ENCODE peak calls at places on chromosomes 2 and 18, in five cellular contexts. H is A549, L is small intestine, V is tibial artery, A is ovary. G is an unnamed sample.

GRCh38 chr18:47635416-47635815 is 295.0 kb downstream of the SMAD2 start:
- DNase-seq in V (no peak), H (no peak), L (no peak), A (no peak), G (no peak)

GRCh38 chr18:62164296-62164695 is 22.6 kb downstream of the PIGN start:
- DNase-seq in V (no peak), H (no peak), A (no peak), L (no peak), G (no peak)

GRCh38 chr2:11998626-11999378 is 252.4 kb downstream of the LPIN1 start:
- DNase-seq in L (no peak), A (no peak), V (no peak), H (no peak), G (no peak)

GRCh38 chr2:42846932-42847595 is 54.7 kb upstream of the HAAO start:
- DNase-seq in V (peak; percentile 15), L (no peak), A (no peak), H (no peak), G (no peak)

GRCh38 chr18:62432176-62432575 is 90.6 kb upstream of the ZCCHC2 start:
- DNase-seq in V (no peak), H (no peak), A (no peak), L (no peak), G (no peak)

GRCh38 chr2:96159084-96159830 is 14.0 kb upstream of the DUSP2 start:
- DNase-seq in H (no peak), L (no peak), A (no peak), V (no peak), G (no peak)

GRCh38 chr2:121903037-121903689 is 147.7 kb downstream of the TSN start:
- DNase-seq in A (no peak), V (no peak), L (peak; percentile 84), H (no peak), G (no peak)

GRCh38 chr2:1455466-1455865 is 42.2 kb downstream of the TPO start:
- DNase-seq in L (no peak), V (no peak), A (no peak), H (no peak), G (no peak)

GRCh38 chr2:152342259-152343046 is 7.5 kb downstream of the FMNL2 start:
- DNase-seq in V (no peak), A (no peak), H (no peak), L (no peak), G (no peak)

GRCh38 chr2:60512641-60513040 is 40.8 kb downstream of the BCL11A start:
- DNase-seq in A (no peak), L (no peak), V (no peak), H (no peak), G (no peak)

GRCh38 chr2:37802899-37803379 is 122.1 kb upstream of the RMDN2 start:
- DNase-seq in A (no peak), H (peak; percentile 71), L (no peak), V (no peak), G (peak; percentile 94)

GRCh38 chr2:136384541-136385303 is 266.8 kb upstream of the CXCR4 start:
- DNase-seq in V (no peak), L (peak; percentile 24), A (no peak), H (peak; percentile 9), G (no peak)

GRCh38 chr2:190554357-190555006 is 20.0 kb upstream of the NEMP2 start:
- DNase-seq in V (no peak), L (no peak), A (no peak), H (no peak), G (no peak)

GRCh38 chr2:25821225-25822056 is 56.8 kb downstream of the ASXL2 start:
- DNase-seq in L (no peak), V (no peak), H (no peak), A (no peak), G (no peak)

GRCh38 chr18:11521853-11522252 is 87.5 kb upstream of the SLC35G4 start:
- DNase-seq in L (no peak), H (no peak), A (no peak), V (no peak), G (no peak)

GRCh38 chr2:166917433-166917832 is 29.2 kb downstream of the XIRP2 start:
- DNase-seq in L (no peak), H (no peak), A (no peak), V (no peak), G (no peak)

GRCh38 chr2:55986001-55986400 is 62.4 kb upstream of the EFEMP1 start:
- DNase-seq in L (no peak), A (no peak), V (no peak), H (no peak), G (no peak)

GRCh38 chr2:85644909-85645308 is 23.1 kb downstream of the SFTPB start:
- DNase-seq in A (no peak), H (no peak), V (no peak), L (no peak), G (no peak)

GRCh38 chr2:170928036-170928823 is 823 bp upstream of the GORASP2 start:
- DNase-seq in V (no peak), H (peak; percentile 18), L (no peak), A (no peak), G (no peak)

GRCh38 chr2:111702809-111703196 is 181.2 kb downstream of the ANAPC1 start:
- DNase-seq in V (no peak), L (no peak), A (no peak), H (no peak), G (no peak)

GRCh38 chr2:227415538-227416424 is 28.0 kb upstream of the SCYGR1 start:
- DNase-seq in V (peak; percentile 48), A (peak; percentile 30), L (peak; percentile 29), H (peak; percentile 47), G (no peak)

GRCh38 chr2:71783215-71783614 is 329.9 kb downstream of the DYSF start:
- DNase-seq in V (no peak), L (no peak), A (no peak), H (peak; percentile 46), G (peak; percentile 33)

GRCh38 chr18:25349131-25349925 is 2.6 kb downstream of the ZNF521 start:
- DNase-seq in H (no peak), V (peak; percentile 45), A (peak; percentile 61), L (no peak), G (peak; percentile 6)

GRCh38 chr2:55165567-55165966 is 66.5 kb downstream of the CLHC1 start:
- DNase-seq in A (no peak), V (no peak), L (no peak), H (no peak), G (no peak)

GRCh38 chr2:232890536-232890895 is 20.5 kb downstream of the SNORC start:
- DNase-seq in V (peak; percentile 7), H (no peak), L (no peak), A (peak; percentile 13), G (no peak)
- H3K4me3 ChIP-seq in V (no peak overlapping the region), H (no peak overlapping the region), L (no peak overlapping the region), A (no peak overlapping the region), G (no peak overlapping the region)

GRCh38 chr2:54106631-54107454 is 8.6 kb upstream of the ACYP2 start:
- DNase-seq in H (peak; percentile 51), A (peak; percentile 32), V (no peak), L (peak; percentile 50), G (no peak)
- H3K27ac ChIP-seq in H (no peak overlapping the region), A (no peak overlapping the region), V (no peak overlapping the region), L (no peak overlapping the region), G (no peak overlapping the region)

GRCh38 chr2:4295680-4296079 is 592.3 kb downstream of the DCDC2C start:
- DNase-seq in A (no peak), L (no peak), V (no peak), H (no peak), G (no peak)

GRCh38 chr2:4291430-4291829 is 588.1 kb downstream of the DCDC2C start:
- DNase-seq in V (no peak), L (no peak), H (no peak), A (no peak), G (no peak)
- H3K9me3 ChIP-seq in V (no peaks in the 10 kb centered on the region), L (no peaks in the 10 kb centered on the region), H (peaks cover 10% of the 10 kb centered on the region), A (no peaks in the 10 kb centered on the region), G (peaks cover 15% of the 10 kb centered on the region)

GRCh38 chr2:202831241-202831997 is 40.1 kb downstream of the ICA1L start:
- DNase-seq in L (peak; percentile 49), A (peak; percentile 32), V (peak; percentile 34), H (peak; percentile 52), G (no peak)
- H3K4me3 ChIP-seq in L (no peak overlapping the region), A (no peak overlapping the region), V (no peak overlapping the region), H (no peak overlapping the region), G (no peak overlapping the region)

DNA sequence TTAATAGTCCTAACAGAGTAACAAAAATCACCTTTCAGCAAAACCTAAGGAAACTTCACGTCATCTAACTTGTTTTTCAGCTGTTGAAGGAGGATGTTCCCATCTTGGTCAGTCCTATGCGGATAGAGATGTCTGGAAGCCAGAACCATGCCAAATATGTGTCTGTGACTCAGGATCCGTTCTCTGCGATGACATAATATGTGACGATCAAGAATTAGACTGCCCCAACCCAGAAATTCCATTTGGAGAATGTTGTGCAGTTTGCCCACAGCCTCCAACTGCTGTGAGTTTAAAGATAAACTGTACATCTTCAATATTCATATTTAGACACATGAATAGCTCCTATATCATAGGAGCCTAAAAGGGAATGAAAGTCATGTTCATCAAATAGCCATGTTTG is 10.5 kb downstream of the COL3A1 start:
- DNase-seq in V (peak; percentile 55), H (no peak), L (no peak), A (peak; percentile 30), G (peak; percentile 76)
- H3K27ac ChIP-seq in V (peak overlapping the region; percentile 90), H (no peak overlapping the region), L (no peak overlapping the region), A (no peak overlapping the region), G (no peak overlapping the region)

GRCh38 chr18:79725486-79725885 is 45.9 kb downstream of the CTDP1 start:
- DNase-seq in V (no peak), A (no peak), H (no peak), L (no peak), G (no peak)
- H3K9me3 ChIP-seq in V (no peaks in the 10 kb centered on the region), A (no peaks in the 10 kb centered on the region), H (peaks cover 6% of the 10 kb centered on the region), L (no peaks in the 10 kb centered on the region), G (peaks cover 60% of the 10 kb centered on the region)

GRCh38 chr2:129164220-129164619 is 815.2 kb upstream of the RAB6C start:
- DNase-seq in L (no peak), A (no peak), H (no peak), V (no peak), G (no peak)
- H3K4me3 ChIP-seq in L (no peak overlapping the region), A (no peak overlapping the region), H (no peak overlapping the region), V (no peak overlapping the region), G (no peak overlapping the region)

GRCh38 chr2:106130251-106130998 is 63.7 kb downstream of the UXS1 start:
- DNase-seq in A (no peak), V (no peak), H (no peak), L (peak; percentile 36), G (no peak)
- H3K27ac ChIP-seq in A (no peak overlapping the region), V (no peak overlapping the region), H (peak overlapping the region; percentile 84), L (peak overlapping the region; percentile 28), G (no peak overlapping the region)

GRCh38 chr2:201520201-201520600 is 68.7 kb downstream of the STRADB start:
- DNase-seq in H (no peak), V (no peak), A (no peak), L (no peak), G (no peak)
- H3K9me3 ChIP-seq in H (peaks cover 16% of the 10 kb centered on the region), V (no peaks in the 10 kb centered on the region), A (no peaks in the 10 kb centered on the region), L (no peaks in the 10 kb centered on the region), G (peaks cover 6% of the 10 kb centered on the region)